ENCODE peak calls at places on chromosome X, in seven cellular contexts. P is suprapubic skin, I is A549, Q is prostate gland, J is breast epithelium, N is H54, E is body of pancreas. V is an unnamed sample.
A peak's percentile ranks its signal among the peaks of the same experiment; 100 is the strongest.

GRCh38 chrX:30561191-30561590 is 16.4 kb downstream of the TASL start:
- DNase-seq in P (no peak), I (no peak), Q (no peak), J (no peak), N (no peak), E (no peak), V (no peak)

GRCh38 chrX:19040373-19040772 is 56.5 kb upstream of the PHKA2 start:
- DNase-seq in P (no peak), I (no peak), Q (no peak), J (no peak), N (no peak), E (no peak), V (no peak)

GRCh38 chrX:42466706-42467105 is 311.3 kb downstream of the PPP1R2C start:
- DNase-seq in P (no peak), I (no peak), Q (no peak), J (no peak), N (no peak), E (no peak), V (no peak)

GRCh38 chrX:74535211-74535621 is 79.2 kb downstream of the RLIM start:
- DNase-seq in P (no peak), I (peak; percentile 29), Q (peak; percentile 4), J (no peak), N (no peak), E (peak; percentile 18), V (no peak)

GRCh38 chrX:8783100-8784098 is 17.8 kb downstream of the FAM9A start:
- DNase-seq in P (no peak), I (peak; percentile 55), Q (no peak), J (no peak), N (no peak), E (peak; percentile 38), V (no peak)

GRCh38 chrX:33906971-33907370 is 225.1 kb downstream of the FAM47A start:
- DNase-seq in P (no peak), I (no peak), Q (no peak), J (no peak), N (no peak), E (no peak), V (no peak)

GRCh38 chrX:109952050-109952449 is 50.9 kb upstream of the TMEM164 start:
- DNase-seq in P (no peak), I (peak; percentile 7), Q (no peak), J (no peak), N (peak; percentile 9), E (no peak), V (no peak)

GRCh38 chrX:141220342-141221008 is 21.8 kb downstream of the SPANXC start:
- DNase-seq in P (no peak), I (peak; percentile 50), Q (no peak), J (no peak), N (no peak), E (no peak), V (no peak)

GRCh38 chrX:11267311-11267910 is 25.8 kb upstream of the AMELX start:
- DNase-seq in P (no peak), I (peak; percentile 12), Q (no peak), J (no peak), N (no peak), E (no peak), V (no peak)

GRCh38 chrX:27767387-27767786 is 40.4 kb upstream of the MAGEB10 start:
- DNase-seq in P (no peak), I (no peak), Q (no peak), J (no peak), N (no peak), E (no peak), V (no peak)

GRCh38 chrX:10108288-10108687 is 48.5 kb upstream of the CLCN4 start:
- DNase-seq in P (no peak), I (no peak), Q (no peak), J (no peak), N (no peak), E (no peak), V (no peak)

GRCh38 chrX:651922-652775 is 21.6 kb downstream of the SHOX start:
- DNase-seq in P (no peak), I (no peak), Q (no peak), J (no peak), N (no peak), E (no peak), V (no peak)

GRCh38 chrX:1584237-1585011 is 7.0 kb upstream of the AKAP17A start:
- DNase-seq in P (no peak), I (no peak), Q (no peak), J (no peak), N (no peak), E (no peak), V (no peak)

GRCh38 chrX:68994883-68995255 is 166.0 kb downstream of the EFNB1 start:
- DNase-seq in P (no peak), I (no peak), Q (no peak), J (no peak), N (no peak), E (no peak), V (no peak)

GRCh38 chrX:120120223-120120622 is 4.5 kb upstream of the RHOXF1 start:
- DNase-seq in P (no peak), I (no peak), Q (no peak), J (no peak), N (no peak), E (no peak), V (no peak)

GRCh38 chrX:118530537-118530936 is 34.9 kb downstream of the DOCK11 start:
- DNase-seq in P (no peak), I (no peak), Q (no peak), J (no peak), N (no peak), E (no peak), V (no peak)

GRCh38 chrX:145729635-145730034 is 88.0 kb upstream of the SLITRK2 start:
- DNase-seq in P (no peak), I (no peak), Q (no peak), J (no peak), N (no peak), E (no peak), V (no peak)

GRCh38 chrX:19566359-19567141 is 51.2 kb upstream of the MAP3K15 start:
- DNase-seq in P (no peak), I (no peak), Q (no peak), J (no peak), N (no peak), E (peak; percentile 2), V (no peak)

GRCh38 chrX:121987163-121987562 is 939.8 kb downstream of the GLUD2 start:
- DNase-seq in P (no peak), I (no peak), Q (no peak), J (no peak), N (no peak), E (no peak), V (no peak)

GRCh38 chrX:8846271-8846670 is 45.1 kb upstream of the FAM9A start:
- DNase-seq in P (no peak), I (no peak), Q (no peak), J (no peak), N (no peak), E (no peak), V (no peak)

DNA sequence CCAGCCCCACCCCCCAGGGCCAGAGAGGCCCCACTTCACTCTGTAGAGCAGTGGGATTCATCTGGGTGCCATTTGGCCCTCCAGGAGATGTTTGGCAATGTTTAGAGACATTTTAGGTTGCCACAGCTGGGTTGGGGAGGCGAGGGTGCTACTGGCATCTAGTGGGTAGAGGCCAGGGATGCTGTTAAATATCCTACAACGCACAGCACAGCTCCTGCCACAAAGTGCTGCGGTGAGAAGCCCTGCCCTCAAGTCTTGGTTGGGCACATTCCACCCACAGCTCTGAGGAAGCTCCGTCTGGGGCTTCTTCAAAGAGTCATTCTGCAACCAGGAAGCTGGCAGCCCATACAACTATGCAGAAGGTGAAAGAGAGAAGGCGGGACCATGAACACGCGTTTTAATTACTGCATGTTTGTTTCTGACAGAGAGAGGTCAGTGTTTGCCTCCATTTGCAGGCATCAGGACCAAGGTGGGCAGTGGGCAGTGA is 48.1 kb upstream of the FAM9C start:
- DNase-seq in P (no peak), I (no peak), Q (no peak), J (no peak), N (no peak), E (peak; percentile 59), V (no peak)
- TF ChIP-seq POLR2A in P (no peak), I (no peak), Q (no peak), J (no peak), N (no peak), E (no peak), V (no peak)

GRCh38 chrX:38803609-38804480 is 2.6 kb downstream of the MID1IP1 start:
- DNase-seq in P (peak; percentile 91), I (peak; percentile 92), Q (peak; percentile 68), J (peak; percentile 62), N (no peak), E (peak; percentile 92), V (peak; percentile 95)
- TF ChIP-seq POLR2A in P (no peak), I (peak; percentile 84), Q (peak; percentile 76), J (peak; percentile 57), N (peak; percentile 63), E (peak; percentile 87), V (peak; percentile 89)

GRCh38 chrX:154477891-154478477 is 1.1 kb downstream of the LAGE3 start:
- DNase-seq in P (peak; percentile 64), I (no peak), Q (no peak), J (no peak), N (no peak), E (no peak), V (no peak)

GRCh38 chrX:154476821-154477220 is 2.3 kb downstream of the LAGE3 start:
- DNase-seq in P (no peak), I (no peak), Q (no peak), J (no peak), N (no peak), E (no peak), V (no peak)

GRCh38 chrX:154481911-154482601 is 3.0 kb upstream of the LAGE3 start:
- DNase-seq in P (peak; percentile 53), I (no peak), Q (no peak), J (no peak), N (no peak), E (no peak), V (peak; percentile 13)

GRCh38 chrX:154481195-154481594 is 2.1 kb upstream of the LAGE3 start:
- DNase-seq in P (no peak), I (no peak), Q (no peak), J (no peak), N (no peak), E (no peak), V (no peak)

DNA sequence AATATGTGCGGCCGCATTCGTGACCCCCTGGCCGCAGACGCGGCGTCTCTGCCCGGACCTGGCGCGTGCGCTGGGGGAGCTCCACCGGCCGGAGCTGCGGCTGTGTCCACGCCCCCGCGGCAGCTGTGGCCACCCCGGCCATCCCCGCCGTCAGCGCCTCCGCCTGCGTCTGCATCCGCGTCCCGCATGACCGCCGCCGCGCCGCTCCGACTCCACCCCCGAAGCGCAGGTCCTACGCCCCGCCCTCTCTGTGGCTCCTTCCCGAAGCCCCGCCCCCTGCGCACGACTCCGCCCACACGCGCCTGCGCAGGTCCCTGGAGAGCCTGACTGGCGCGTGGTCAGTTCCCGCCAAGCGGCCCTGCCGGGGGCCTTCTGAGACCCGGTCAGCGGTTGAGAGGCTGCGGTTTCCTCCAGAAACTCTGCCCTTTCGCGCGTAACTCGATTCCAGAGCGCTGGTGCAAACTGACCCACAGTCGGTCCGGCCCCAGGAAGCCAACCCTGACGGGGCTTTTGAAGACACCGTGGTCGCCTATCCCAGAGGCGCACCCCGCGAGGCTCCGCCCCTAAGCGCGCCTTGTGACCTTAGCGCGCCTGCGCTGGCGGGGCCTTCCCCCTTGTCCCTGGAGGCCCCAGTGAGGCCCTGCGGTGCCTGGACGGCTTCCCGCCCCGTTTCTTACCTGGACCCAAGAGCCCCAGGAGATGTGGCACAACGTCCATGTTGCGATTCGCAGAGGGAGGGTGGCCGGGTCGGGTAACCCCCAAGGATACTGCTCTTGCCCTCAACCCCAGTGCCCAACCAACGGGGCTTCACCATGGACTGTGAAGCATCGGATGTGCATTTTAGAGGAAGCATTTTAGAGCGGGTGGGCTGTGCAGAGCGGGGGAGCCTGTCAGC is at the start of gene LAGE3:
- DNase-seq in P (peak; percentile 93), I (peak; percentile 94), Q (peak; percentile 87), J (peak; percentile 90), N (peak; percentile 83), E (peak; percentile 94), V (peak; percentile 94)
- TF ChIP-seq POLR2A in P (no peak), I (peak; percentile 66), Q (peak; percentile 82), J (no peak), N (peak; percentile 64), E (peak; percentile 83), V (peak; percentile 56)

GRCh38 chrX:67604979-67605703 is 61.3 kb downstream of the AR start:
- DNase-seq in P (no peak), I (peak; percentile 79), Q (no peak), J (no peak), N (peak; percentile 12), E (no peak), V (no peak)
- TF ChIP-seq POLR2A in P (no peak), I (no peak), Q (no peak), J (no peak), N (no peak), E (no peak), V (no peak)